ENCODE peak calls at places on chromosomes 4 and X, in four cellular contexts. R is HepG2, J is GM23248, E is GM12878. F is an unnamed sample.

GRCh38 chrX:63350551-63350950 is 581 bp downstream of the SPIN4 start:
- DNase-seq in R (peak; percentile 6), J (peak; percentile 34), E (peak; percentile 5), F (peak; percentile 6)

GRCh38 chr4:43457866-43458265 is 565.4 kb downstream of the GRXCR1 start:
- DNase-seq in R (no peak), J (peak; percentile 3), E (no peak), F (peak; percentile 76)

GRCh38 chr4:40731792-40732245 is 17.9 kb upstream of the NSUN7 start:
- DNase-seq in R (peak; percentile 28), J (no peak), E (no peak), F (no peak)

GRCh38 chr4:152039085-152039484 is 278.3 kb upstream of the GATB start:
- DNase-seq in R (no peak), J (no peak), E (no peak), F (peak; percentile 89)

GRCh38 chr4:5890063-5890727 is 2.7 kb downstream of the CRMP1 start:
- DNase-seq in R (no peak), J (no peak), E (no peak), F (peak; percentile 41)

GRCh38 chrX:107678957-107679740 is 50.8 kb downstream of the PRPS1 start:
- DNase-seq in R (no peak), J (peak; percentile 80), E (no peak), F (peak; percentile 91)

GRCh38 chrX:53421772-53422090 is 723 bp downstream of the SMC1A start:
- DNase-seq in R (peak; percentile 19), J (no peak), E (no peak), F (no peak)

GRCh38 chrX:81286608-81287007 is 84.7 kb downstream of the SH3BGRL start:
- DNase-seq in R (peak; percentile 2), J (no peak), E (no peak), F (no peak)

GRCh38 chr4:155009288-155009687 is 199.1 kb upstream of the NPY2R start:
- DNase-seq in R (no peak), J (no peak), E (no peak), F (no peak)

DNA sequence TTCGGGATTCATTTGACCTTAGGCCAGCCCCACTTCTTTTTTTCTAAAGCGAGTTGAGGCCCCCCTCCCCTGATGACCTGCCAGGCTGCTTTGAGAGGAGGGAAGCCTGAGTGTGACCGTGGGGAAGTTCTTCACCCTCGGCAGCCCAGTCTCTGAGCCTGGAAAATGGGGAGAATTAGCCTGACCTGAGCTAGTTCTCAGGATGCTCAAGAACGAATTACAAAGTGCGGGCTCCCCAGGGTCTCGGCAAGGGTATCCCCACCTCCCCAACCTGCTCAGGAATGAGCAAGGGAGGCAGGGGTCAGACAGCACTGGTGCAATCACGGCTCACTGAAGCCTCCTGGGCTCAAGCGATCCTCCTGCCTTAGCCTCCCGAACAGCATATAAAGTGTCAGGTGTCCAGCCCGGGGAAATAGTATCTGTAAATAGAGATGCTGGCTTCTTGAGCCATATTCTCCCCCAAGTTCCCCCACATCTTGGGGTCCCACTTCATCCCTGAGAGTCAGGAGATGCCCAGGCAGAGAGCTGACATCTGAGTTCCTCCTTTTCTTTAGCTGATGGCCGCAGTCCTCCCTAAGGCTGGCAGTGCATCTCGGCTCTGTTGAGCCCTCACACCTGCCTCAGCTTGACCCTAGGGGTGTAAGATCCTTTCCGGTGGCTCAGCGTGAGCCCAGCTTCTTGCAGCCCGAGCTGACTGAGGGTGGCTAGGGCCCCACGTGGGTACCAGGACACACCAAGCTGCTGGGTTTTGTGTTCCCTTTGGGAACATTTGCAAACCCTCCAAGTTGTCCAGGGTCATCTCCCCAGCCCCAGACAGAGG is 1.6 kb downstream of the DUSP9 start:
- DNase-seq in R (no peak), J (no peak), E (no peak), F (no peak)
- TF ChIP-seq EZH2 in R (no peak), J (no peak), E (no peak), F (peak; percentile 59)

GRCh38 chr4:2402453-2402852 is 16.0 kb downstream of the ZFYVE28 start:
- DNase-seq in R (no peak), J (no peak), E (no peak), F (no peak)
- H3K9ac ChIP-seq in R (no peak overlapping the region), J (peak overlapping the region; percentile 18), E (no peak overlapping the region), F (no peak overlapping the region)

GRCh38 chr4:16085822-16086221 is 2.0 kb upstream of the PROM1 start:
- DNase-seq in R (no peak), J (no peak), E (no peak), F (no peak)

GRCh38 chr4:16079046-16079445 is 4.8 kb downstream of the PROM1 start:
- DNase-seq in R (no peak), J (no peak), E (peak; percentile 19), F (peak; percentile 38)

GRCh38 chr4:16082424-16083216 is 1.2 kb downstream of the PROM1 start:
- DNase-seq in R (peak; percentile 39), J (peak; percentile 25), E (no peak), F (peak; percentile 46)

GRCh38 chr4:16082038-16082423 is 1.8 kb downstream of the PROM1 start:
- DNase-seq in R (no peak), J (peak; percentile 8), E (no peak), F (no peak)

GRCh38 chr4:16083217-16084191 is at the start of gene PROM1:
- DNase-seq in R (peak; percentile 3), J (peak; percentile 16), E (no peak), F (no peak)
- TF ChIP-seq EZH2 in R (no peak), J (peak; percentile 93), E (no peak), F (peak; percentile 45)

DNA sequence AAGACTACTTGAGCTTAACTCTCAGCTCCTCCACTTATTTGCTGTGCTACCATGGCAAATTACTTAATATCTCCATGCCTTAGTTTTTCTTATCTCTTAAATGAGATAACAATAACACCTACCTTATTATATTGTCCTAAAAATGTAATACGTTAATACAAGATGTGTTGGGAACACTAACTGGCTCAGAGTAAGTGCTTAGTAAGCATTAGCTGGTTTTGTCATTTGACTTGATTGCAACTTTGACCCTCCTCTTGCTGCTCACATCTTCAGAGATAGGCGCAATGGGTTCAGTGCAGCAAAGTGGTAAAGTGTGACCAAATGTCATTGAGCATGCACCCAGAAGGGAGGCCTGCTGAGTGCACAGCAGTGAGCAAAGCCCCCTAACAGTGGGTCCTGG is 294.5 kb upstream of the CLNK start:
- DNase-seq in R (no peak), J (no peak), E (no peak), F (no peak)
- H3K9ac ChIP-seq in R (no peak overlapping the region), J (no peak overlapping the region), E (no peak overlapping the region), F (no peak overlapping the region)

GRCh38 chrX:110825972-110826371 is 30.4 kb upstream of the CHRDL1 start:
- DNase-seq in R (no peak), J (no peak), E (no peak), F (no peak)
- TF ChIP-seq EZH2 in R (no peak), J (no peak), E (no peak), F (no peak)

DNA sequence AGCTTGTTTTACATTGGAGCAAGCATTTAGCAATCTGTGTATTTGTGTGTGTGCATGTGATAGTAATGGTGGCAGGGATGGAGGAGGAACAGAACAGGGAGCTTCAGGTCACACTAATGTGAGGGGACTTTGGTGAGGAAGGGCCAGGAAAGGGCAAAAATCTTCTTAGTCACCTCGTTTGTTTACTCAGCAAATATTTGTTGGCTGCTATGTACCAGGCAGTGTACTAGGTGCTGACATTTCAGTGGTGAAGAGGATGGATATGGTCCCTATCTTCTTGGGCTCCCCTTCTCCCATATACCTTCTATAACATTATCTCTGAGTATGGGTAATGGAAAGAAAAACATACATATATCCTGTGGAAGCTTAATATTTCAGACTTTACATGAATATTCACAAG is 48.5 kb upstream of the HDAC8 start:
- DNase-seq in R (no peak), J (peak; percentile 6), E (no peak), F (no peak)
- H3K9ac ChIP-seq in R (no peak overlapping the region), J (no peak overlapping the region), E (no peak overlapping the region), F (no peak overlapping the region)

GRCh38 chr4:1554876-1555265 is 129.2 kb downstream of the FAM53A start:
- DNase-seq in R (no peak), J (no peak), E (no peak), F (no peak)
- TF ChIP-seq EZH2 in R (no peak), J (no peak), E (no peak), F (no peak)

GRCh38 chr4:110160616-110161015 is 37.8 kb downstream of the ELOVL6 start:
- DNase-seq in R (no peak), J (no peak), E (no peak), F (no peak)

GRCh38 chr4:110163327-110164070 is 34.9 kb downstream of the ELOVL6 start:
- DNase-seq in R (no peak), J (peak; percentile 92), E (no peak), F (peak; percentile 73)

GRCh38 chr4:110165382-110166285 is 32.8 kb downstream of the ELOVL6 start:
- DNase-seq in R (no peak), J (peak; percentile 89), E (no peak), F (peak; percentile 84)

GRCh38 chr4:110164856-110165255 is 33.6 kb downstream of the ELOVL6 start:
- DNase-seq in R (no peak), J (no peak), E (no peak), F (no peak)

DNA sequence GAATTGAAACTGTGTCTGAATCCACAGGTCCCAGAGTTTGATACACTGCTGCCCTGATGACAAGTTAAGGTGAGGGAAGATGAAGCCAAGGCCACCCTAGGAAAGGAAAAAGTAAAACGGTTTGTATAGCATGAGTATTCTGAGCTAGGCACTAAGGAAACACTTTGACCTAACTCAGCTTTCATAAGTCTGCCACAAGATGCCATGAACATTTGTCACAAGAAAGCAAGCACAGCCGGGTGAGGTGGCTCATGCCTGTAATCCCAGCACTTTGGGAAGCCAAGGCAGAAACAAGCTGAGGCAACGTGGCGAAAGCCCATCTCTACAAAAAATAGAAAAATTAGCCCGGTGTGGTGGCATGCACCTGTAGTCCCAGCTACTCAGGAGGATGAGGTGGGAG is 34.2 kb downstream of the ELOVL6 start:
- DNase-seq in R (no peak), J (peak; percentile 86), E (no peak), F (peak; percentile 76)
- H3K9ac ChIP-seq in R (no peak overlapping the region), J (peak overlapping the region; percentile 59), E (no peak overlapping the region), F (no peak overlapping the region)

GRCh38 chr4:577499-578450 is 1.7 kb upstream of the TMEM271 start:
- DNase-seq in R (peak; percentile 18), J (peak; percentile 54), E (no peak), F (peak; percentile 36)
- TF ChIP-seq EZH2 in R (no peak), J (no peak), E (no peak), F (peak; percentile 58)

DNA sequence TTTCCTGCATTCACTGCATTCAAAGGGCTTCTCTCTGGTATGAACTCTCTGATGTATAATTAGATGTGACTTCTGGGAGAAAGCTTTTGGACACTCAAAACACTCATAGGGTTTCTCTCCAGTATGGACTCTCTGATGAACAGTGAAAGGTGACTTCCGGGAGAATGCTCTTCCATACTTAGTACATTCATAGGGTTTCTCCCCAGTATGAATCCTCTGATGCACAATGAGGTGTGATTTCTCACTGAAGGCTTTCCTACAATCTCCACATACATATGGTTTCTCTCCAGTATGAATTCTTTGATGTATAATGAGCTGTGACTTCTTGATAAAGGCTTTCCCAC is 12.2 kb downstream of the ZNF630 start:
- DNase-seq in R (no peak), J (no peak), E (no peak), F (no peak)
- H3K9ac ChIP-seq in R (no peak overlapping the region), J (no peak overlapping the region), E (no peak overlapping the region), F (no peak overlapping the region)

F was measured in fibroblast of lung.